ENCODE peak calls at places on chromosome 11, in ten cellular contexts. L is thoracic aorta, Y is heart left ventricle, T is PC-3, A is H1, W is suprapubic skin, B is breast epithelium, I is body of pancreas, Q is prostate gland, H is H9. V is an unnamed sample.
A peak's percentile ranks its signal among the peaks of the same experiment; 100 is the strongest.

GRCh38 chr11:19493446-19493845 is 219.2 kb upstream of the NAV2 start:
- DNase-seq in L (no peak), Y (no peak), T (no peak), A (no peak), W (no peak), B (no peak), I (no peak), Q (no peak), H (peak; percentile 33), V (no peak)

GRCh38 chr11:2766166-2766565 is 66.4 kb upstream of the KCNQ1OT1 start:
- DNase-seq in L (no peak), Y (no peak), T (no peak), A (no peak), W (peak; percentile 44), B (no peak), I (no peak), Q (no peak), H (no peak), V (no peak)

GRCh38 chr11:73980001-73980960 is 2.4 kb downstream of the UCP2 start:
- DNase-seq in L (no peak), Y (peak; percentile 30), T (peak; percentile 8), A (no peak), W (no peak), B (peak; percentile 53), I (peak; percentile 79), Q (no peak), H (peak; percentile 56), V (peak; percentile 58)

GRCh38 chr11:60098508-60098907 is 10.0 kb downstream of the MS4A2 start:
- DNase-seq in L (no peak), Y (no peak), T (peak; percentile 54), A (no peak), W (no peak), B (no peak), I (no peak), Q (no peak), H (no peak), V (no peak)

GRCh38 chr11:118161786-118162185 is 9.2 kb upstream of the SCN4B start:
- DNase-seq in L (no peak), Y (no peak), T (no peak), A (no peak), W (no peak), B (no peak), I (no peak), Q (no peak), H (no peak), V (no peak)

GRCh38 chr11:117481036-117481435 is 153.4 kb downstream of the CEP164 start:
- DNase-seq in L (no peak), Y (no peak), T (no peak), A (no peak), W (no peak), B (no peak), I (no peak), Q (no peak), H (no peak), V (no peak)

GRCh38 chr11:46356911-46357482 is 9.7 kb downstream of the DGKZ start:
- DNase-seq in L (no peak), Y (no peak), T (no peak), A (no peak), W (no peak), B (no peak), I (no peak), Q (no peak), H (no peak), V (no peak)

GRCh38 chr11:490930-491260 is 16.1 kb downstream of the RNH1 start:
- DNase-seq in L (no peak), Y (no peak), T (no peak), A (no peak), W (no peak), B (no peak), I (no peak), Q (no peak), H (peak; percentile 18), V (no peak)

GRCh38 chr11:20208622-20209090 is 48.4 kb upstream of the DBX1 start:
- DNase-seq in L (no peak), Y (no peak), T (no peak), A (peak; percentile 63), W (no peak), B (no peak), I (no peak), Q (no peak), H (peak; percentile 57), V (no peak)

GRCh38 chr11:95337175-95337957 is 106.4 kb upstream of the SESN3 start:
- DNase-seq in L (no peak), Y (peak; percentile 74), T (no peak), A (peak; percentile 53), W (peak; percentile 83), B (no peak), I (peak; percentile 32), Q (peak; percentile 64), H (peak; percentile 52), V (peak; percentile 36)

DNA sequence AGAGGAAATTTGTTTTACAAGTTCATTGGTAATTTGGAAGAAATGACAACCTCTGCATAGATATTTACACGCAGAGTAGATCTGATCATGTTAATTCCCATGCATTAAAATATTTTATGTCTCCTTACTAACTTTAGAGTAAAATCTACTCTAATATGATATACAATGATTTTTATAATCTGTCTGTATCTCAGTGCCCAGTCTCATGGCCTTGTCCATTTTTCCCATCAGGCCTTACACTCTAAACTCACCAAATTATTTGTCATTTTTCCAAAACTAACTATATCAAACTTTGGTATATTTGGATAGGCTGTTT is 12.2 kb downstream of the OR10D3 start:
- DNase-seq in L (no peak), Y (no peak), T (no peak), A (no peak), W (no peak), B (no peak), I (no peak), Q (no peak), H (no peak), V (no peak)
- TF ChIP-seq CTCF in L (no peak), Y (no peak), T (peak; percentile 15), A (no peak), W (no peak), B (no peak), I (no peak), Q (no peak), H (no peak), V (no peak)

GRCh38 chr11:58577441-58578135 is 1.3 kb upstream of the ZFP91 start:
- DNase-seq in L (peak; percentile 29), Y (peak; percentile 49), T (peak; percentile 82), A (peak; percentile 74), W (peak; percentile 82), B (peak; percentile 53), I (peak; percentile 63), Q (no peak), H (no peak), V (peak; percentile 61)

GRCh38 chr11:58575377-58576020 is at the start of gene LPXN:
- DNase-seq in L (no peak), Y (no peak), T (peak; percentile 90), A (no peak), W (no peak), B (no peak), I (peak; percentile 35), Q (no peak), H (no peak), V (no peak)

GRCh38 chr11:58578136-58578634 is 678 bp upstream of the ZFP91 start:
- DNase-seq in L (peak; percentile 81), Y (peak; percentile 96), T (peak; percentile 99), A (peak; percentile 91), W (peak; percentile 98), B (peak; percentile 97), I (peak; percentile 96), Q (peak; percentile 96), H (peak; percentile 94), V (peak; percentile 94)

GRCh38 chr11:58578635-58579191 is at the start of gene ZFP91:
- DNase-seq in L (peak; percentile 95), Y (peak; percentile 99), T (peak; percentile 99), A (peak; percentile 87), W (peak; percentile 99), B (peak; percentile 98), I (peak; percentile 99), Q (peak; percentile 98), H (peak; percentile 96), V (peak; percentile 97)

DNA sequence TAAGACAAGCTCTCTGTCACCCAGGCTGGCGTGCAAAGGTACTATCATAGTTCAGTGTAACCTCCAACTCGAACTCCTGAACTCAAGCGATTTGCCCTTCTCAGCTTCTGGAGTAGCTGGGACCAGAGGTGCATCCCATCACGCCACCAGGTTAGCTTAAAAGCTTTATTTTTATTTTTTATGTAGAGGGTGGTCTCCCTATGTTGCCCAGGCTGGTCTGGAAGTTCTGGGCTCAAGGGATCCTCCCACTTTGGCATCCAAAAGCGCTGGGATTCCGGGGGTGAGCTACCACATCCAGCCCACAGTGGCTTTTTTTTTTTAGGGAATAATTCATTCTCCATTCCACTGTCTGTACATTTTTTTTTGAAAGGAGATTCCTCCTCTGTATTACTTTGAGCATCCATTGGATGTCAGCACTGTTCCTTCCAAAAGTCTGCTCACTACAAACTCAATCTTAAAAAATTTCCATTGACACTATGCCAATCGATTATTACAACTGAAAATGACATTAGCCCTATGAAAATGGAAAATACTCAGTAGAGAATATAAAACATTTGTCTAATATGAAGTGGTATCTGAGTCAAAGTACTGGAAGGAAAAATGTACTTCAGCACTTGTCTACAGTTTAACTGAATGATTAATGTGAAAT is 1.3 kb upstream of the LPXN start:
- DNase-seq in L (no peak), Y (no peak), T (peak; percentile 44), A (no peak), W (no peak), B (no peak), I (no peak), Q (no peak), H (no peak), V (no peak)
- H3K4me1 ChIP-seq in L (peaks cover 71% of the 10 kb centered on the region), Y (peaks cover 69% of the 10 kb centered on the region), T (peaks cover 61% of the 10 kb centered on the region), A (peaks cover 2% of the 10 kb centered on the region), W (peaks cover 69% of the 10 kb centered on the region), B (no peaks in the 10 kb centered on the region), I (peaks cover 57% of the 10 kb centered on the region), Q (peaks cover 3% of the 10 kb centered on the region), H (peaks cover 2% of the 10 kb centered on the region), V (peaks cover 8% of the 10 kb centered on the region)

GRCh38 chr11:57434640-57435546 is 8.0 kb upstream of the SLC43A3 start:
- DNase-seq in L (no peak), Y (no peak), T (peak; percentile 91), A (no peak), W (no peak), B (no peak), I (no peak), Q (peak; percentile 17), H (no peak), V (peak; percentile 51)
- H3K27ac ChIP-seq in L (no peak overlapping the region), Y (no peak overlapping the region), T (peak overlapping the region; percentile 70), A (no peak overlapping the region), W (no peak overlapping the region), B (peak overlapping the region; percentile 46), I (peak overlapping the region; percentile 14), Q (no peak overlapping the region), H (no peak overlapping the region), V (no peak overlapping the region)

DNA sequence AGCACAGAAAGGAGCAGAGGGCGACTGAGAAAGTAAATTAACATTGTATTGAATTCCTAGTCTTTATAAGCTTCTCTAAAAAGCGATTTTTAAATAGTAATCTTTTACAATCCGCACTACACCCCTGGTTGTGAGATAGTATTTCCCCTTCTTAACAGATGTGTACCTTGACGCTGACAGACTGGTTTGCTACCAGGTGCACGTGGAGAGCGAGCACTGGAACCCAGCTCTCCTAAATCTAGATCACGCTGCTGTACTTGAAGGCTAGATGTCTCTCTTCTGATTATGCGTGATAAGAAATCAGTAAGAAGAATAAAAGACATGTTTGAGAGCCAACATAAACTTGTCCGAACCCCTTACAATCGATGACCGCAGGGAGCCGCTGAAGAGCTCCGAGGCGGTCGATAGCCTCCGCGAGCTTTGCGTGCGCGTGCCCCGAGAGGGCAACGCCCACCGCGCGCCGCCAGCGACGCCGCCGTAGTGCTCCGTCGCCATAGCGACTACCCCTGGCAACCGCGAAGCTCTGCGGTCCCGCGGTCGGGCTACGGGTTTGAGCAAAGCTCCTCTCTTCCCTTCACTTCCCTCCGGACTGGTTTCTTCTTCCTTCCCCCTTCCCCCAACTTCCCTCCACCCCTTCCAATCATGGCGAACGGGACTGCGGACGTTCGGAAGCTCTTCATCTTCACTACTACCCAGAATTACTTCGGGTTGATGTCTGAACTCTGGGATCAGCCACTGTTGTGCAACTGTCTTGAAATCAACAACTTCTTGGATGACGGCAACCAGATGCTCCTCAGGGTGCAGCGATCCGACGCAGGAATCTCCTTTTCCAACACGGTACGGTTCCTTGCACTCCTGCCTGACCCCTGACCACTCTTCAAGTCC is at the start of gene DYNC2H1:
- DNase-seq in L (peak; percentile 14), Y (peak; percentile 87), T (peak; percentile 99), A (peak; percentile 89), W (peak; percentile 91), B (peak; percentile 72), I (peak; percentile 90), Q (peak; percentile 82), H (peak; percentile 94), V (peak; percentile 89)
- TF ChIP-seq CTCF in L (peak; percentile 50), Y (peak; percentile 52), T (peak; percentile 69), A (peak; percentile 35), W (no peak), B (peak; percentile 52), I (peak; percentile 22), Q (peak; percentile 18), H (peak; percentile 63), V (peak; percentile 6)